ENCODE peak calls at places on chromosomes 11 and 22, in six cellular contexts. D is iPS DF 6.9, U is GM23338, Y is brain microvascular endothelial cell, E is esophagus squamous epithelium, A is RWPE1. S is an unnamed sample.

GRCh38 chr22:29224121-29224858 is 18.6 kb downstream of the EMID1 start:
- DNase-seq in A (no peak), Y (no peak), U (peak; percentile 41), E (no peak), D (no peak), S (no peak)

GRCh38 chr11:126214446-126215240 is 3.1 kb downstream of the FAM118B start:
- DNase-seq in A (no peak), U (no peak), E (no peak), Y (no peak), D (no peak), S (no peak)

GRCh38 chr11:69327741-69328191 is 33.8 kb downstream of the MYEOV start:
- DNase-seq in U (no peak), Y (no peak), A (no peak), D (no peak), E (no peak), S (no peak)

GRCh38 chr22:49404020-49404419 is 423.7 kb downstream of the BRD1 start:
- DNase-seq in Y (no peak), D (no peak), U (no peak), E (no peak), A (no peak), S (no peak)

GRCh38 chr22:43753718-43754117 is 58.4 kb downstream of the EFCAB6 start:
- DNase-seq in U (no peak), D (no peak), Y (no peak), A (no peak), E (no peak), S (peak; percentile 24)

GRCh38 chr11:35237860-35238715 is 99.1 kb downstream of the CD44 start:
- DNase-seq in D (peak; percentile 71), U (peak; percentile 96), A (peak; percentile 20), Y (peak; percentile 16), E (no peak), S (no peak)

GRCh38 chr22:43851979-43852307 is 10.4 kb downstream of the SULT4A1 start:
- DNase-seq in Y (no peak), E (no peak), A (no peak), U (no peak), D (no peak), S (no peak)

GRCh38 chr11:133817449-133817848 is 27.9 kb downstream of the SPATA19 start:
- DNase-seq in Y (no peak), U (no peak), E (no peak), A (no peak), D (no peak), S (no peak)

GRCh38 chr11:22430286-22430685 is 92.1 kb downstream of the SLC17A6 start:
- DNase-seq in Y (no peak), A (no peak), U (no peak), E (no peak), D (no peak), S (no peak)

GRCh38 chr22:35736166-35736565 is 18.5 kb downstream of the APOL5 start:
- DNase-seq in E (no peak), U (no peak), Y (no peak), A (no peak), D (no peak), S (no peak)

GRCh38 chr11:15006139-15006759 is 34.1 kb upstream of the CALCA start:
- DNase-seq in D (no peak), E (no peak), A (peak; percentile 5), U (peak; percentile 84), Y (peak; percentile 34), S (no peak)

GRCh38 chr11:113675003-113675471 is 31.1 kb downstream of the TMPRSS5 start:
- DNase-seq in Y (peak; percentile 93), A (peak; percentile 38), U (no peak), D (no peak), E (no peak), S (no peak)

GRCh38 chr11:118364956-118365615 is 5.7 kb downstream of the UBE4A start:
- DNase-seq in A (no peak), U (no peak), Y (no peak), D (no peak), E (no peak), S (no peak)

GRCh38 chr11:125070699-125071254 is 7.7 kb downstream of the SLC37A2 start:
- DNase-seq in U (no peak), D (no peak), Y (peak; percentile 19), E (no peak), A (peak; percentile 89), S (peak; percentile 95)

GRCh38 chr22:50171965-50172421 is 1.5 kb downstream of the PANX2 start:
- DNase-seq in E (no peak), U (no peak), D (no peak), Y (no peak), A (no peak), S (no peak)

GRCh38 chr22:31177420-31178162 is 17.6 kb downstream of the RNF185 start:
- DNase-seq in Y (peak; percentile 76), U (no peak), D (no peak), A (peak; percentile 86), E (no peak), S (no peak)

GRCh38 chr11:72015511-72016061 is 16.9 kb downstream of the IL18BP start:
- DNase-seq in U (peak; percentile 50), Y (peak; percentile 28), D (no peak), E (no peak), A (no peak), S (no peak)

GRCh38 chr22:44256085-44256484 is 56.7 kb downstream of the SHISAL1 start:
- DNase-seq in Y (no peak), A (no peak), D (no peak), E (no peak), U (no peak), S (peak; percentile 72)

DNA sequence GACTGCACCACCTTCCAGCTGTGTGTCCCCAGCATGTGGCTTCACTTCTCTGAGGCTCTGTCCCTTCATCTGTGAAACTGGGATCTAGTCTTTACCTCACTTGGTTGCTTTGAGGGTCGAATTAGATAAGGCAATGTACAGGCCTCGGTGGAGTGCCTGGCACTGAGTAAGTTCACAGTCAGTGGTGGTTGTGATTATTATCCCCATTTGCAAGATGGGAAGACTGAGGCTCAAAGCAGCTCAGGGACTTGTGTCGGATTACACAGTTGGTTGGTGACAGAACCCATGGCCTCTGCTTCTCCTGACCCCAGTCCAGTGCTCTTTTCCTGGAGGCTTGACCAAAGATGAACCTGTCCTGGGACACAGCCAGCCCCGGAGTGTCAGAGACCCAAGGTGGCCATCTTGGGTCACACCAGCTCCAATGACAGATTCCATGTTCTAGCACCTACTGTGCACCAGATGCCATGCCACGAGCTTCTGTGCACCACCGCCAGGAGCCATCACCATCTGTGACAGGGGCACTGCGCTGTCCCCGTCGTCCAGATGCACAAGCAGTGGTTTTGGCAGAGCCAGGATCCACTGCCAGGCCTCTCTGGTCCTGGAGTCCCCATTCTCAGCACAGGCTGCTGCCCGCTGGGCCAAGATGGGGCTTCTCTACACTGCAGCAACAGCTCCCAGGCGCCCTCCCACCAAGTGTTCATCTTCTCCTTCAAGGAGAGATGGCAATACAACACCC is 60.5 kb downstream of the IGLL1 start:
- DNase-seq in A (no peak), U (no peak), D (no peak), E (no peak), Y (no peak), S (no peak)
- H3K27ac ChIP-seq in A (no peak overlapping the region), U (no peak overlapping the region), D (no peak overlapping the region), E (no peak overlapping the region), Y (no peak overlapping the region), S (peak overlapping the region; percentile 96)

GRCh38 chr11:2215230-2215560 is 43.6 kb upstream of the TH start:
- DNase-seq in E (no peak), U (no peak), Y (no peak), A (no peak), D (no peak), S (peak; percentile 79)

GRCh38 chr11:2217211-2218081 is 45.8 kb upstream of the TH start:
- DNase-seq in U (no peak), A (no peak), Y (no peak), E (no peak), D (no peak), S (peak; percentile 80)

GRCh38 chr11:2214527-2215229 is 43.1 kb upstream of the TH start:
- DNase-seq in E (no peak), U (no peak), D (no peak), A (no peak), Y (no peak), S (no peak)

GRCh38 chr11:2216400-2217064 is 44.9 kb upstream of the TH start:
- DNase-seq in A (no peak), D (no peak), E (no peak), Y (no peak), U (no peak), S (peak; percentile 77)

GRCh38 chr11:2215561-2216399 is 44.2 kb upstream of the TH start:
- DNase-seq in D (no peak), U (no peak), A (no peak), Y (no peak), E (no peak), S (peak; percentile 74)
- H3K27ac ChIP-seq in D (no peak overlapping the region), U (no peak overlapping the region), A (no peak overlapping the region), Y (no peak overlapping the region), E (no peak overlapping the region), S (no peak overlapping the region)

GRCh38 chr11:63841554-63841953 is 2.6 kb downstream of the MARK2 start:
- DNase-seq in E (no peak), Y (no peak), D (no peak), A (peak; percentile 44), U (peak; percentile 64), S (no peak)
- H3K27ac ChIP-seq in E (peak overlapping the region; percentile 53), Y (no peak overlapping the region), D (no peak overlapping the region), A (peak overlapping the region; percentile 43), U (peak overlapping the region; percentile 80), S (peak overlapping the region; percentile 90)

GRCh38 chr11:16942917-16943316 is 71.3 kb downstream of the PLEKHA7 start:
- DNase-seq in A (no peak), E (no peak), D (no peak), U (no peak), Y (no peak), S (no peak)
- H3K27ac ChIP-seq in A (no peak overlapping the region), E (no peak overlapping the region), D (no peak overlapping the region), U (no peak overlapping the region), Y (no peak overlapping the region), S (no peak overlapping the region)

GRCh38 chr11:46346886-46347636 is at the start of gene DGKZ:
- DNase-seq in D (no peak), Y (peak; percentile 54), E (no peak), U (peak; percentile 80), A (peak; percentile 94), S (no peak)
- H3K27ac ChIP-seq in D (no peak within 1 kb of the TSS), Y (no peak within 1 kb of the TSS), E (peak within 1 kb of the TSS; percentile 88), U (no peak within 1 kb of the TSS), A (peak within 1 kb of the TSS; percentile 90), S (peak within 1 kb of the TSS; percentile 72)